ENCODE peak calls at places on chromosome 7, in five cellular contexts. S is CD8-positive, alpha-beta T cell; L is pulmonary artery endothelial cell; G is activated CD4-positive, alpha-beta T cell treated with anti-CD3 and anti-CD28 coated beads for 48 hours; P is NCI-H748 treated with DMSO at 0.1 percent for 48 hours. R is an unnamed sample.
A peak's percentile ranks its signal among the peaks of the same experiment; 100 is the strongest.

GRCh38 chr7:51428226-51428887 is 111.7 kb upstream of the COBL start:
- DNase-seq in P (peak; percentile 15), G (no peak), S (no peak), L (no peak), R (no peak)

GRCh38 chr7:100571829-100572116 is 1.9 kb downstream of the SAP25 start:
- DNase-seq in S (no peak), P (no peak), G (no peak), L (no peak), R (no peak)

GRCh38 chr7:158277219-158278141 is 310.1 kb downstream of the PTPRN2 start:
- DNase-seq in S (no peak), P (no peak), L (no peak), G (no peak), R (no peak)

GRCh38 chr7:50657912-50658311 is 92.7 kb upstream of the DDC start:
- DNase-seq in P (no peak), S (no peak), L (no peak), G (no peak), R (no peak)

GRCh38 chr7:76356823-76357222 is 2.0 kb downstream of the YWHAG start:
- DNase-seq in L (no peak), S (no peak), G (no peak), P (no peak), R (no peak)

GRCh38 chr7:118280319-118281012 is 56.0 kb downstream of the ANKRD7 start:
- DNase-seq in L (no peak), P (no peak), G (no peak), S (no peak), R (no peak)

GRCh38 chr7:116951366-116952292 is 1.7 kb upstream of the ST7 start:
- DNase-seq in P (no peak), L (no peak), G (no peak), S (no peak), R (no peak)

GRCh38 chr7:87608443-87608842 is 7.8 kb upstream of the ABCB1 start:
- DNase-seq in S (no peak), P (no peak), L (no peak), G (no peak), R (no peak)

GRCh38 chr7:99731638-99732374 is 3.2 kb downstream of the CYP3A7 start:
- DNase-seq in G (peak; percentile 22), L (no peak), P (no peak), S (no peak), R (no peak)

GRCh38 chr7:23067271-23067670 is 38.3 kb upstream of the KLHL7 start:
- DNase-seq in L (no peak), P (no peak), S (no peak), G (no peak), R (no peak)

GRCh38 chr7:66187894-66188293 is 17.2 kb upstream of the TPST1 start:
- DNase-seq in S (no peak), L (no peak), G (no peak), P (no peak), R (no peak)

GRCh38 chr7:140571537-140572122 is 69.0 kb downstream of the DENND2A start:
- DNase-seq in P (no peak), S (no peak), L (no peak), G (no peak), R (no peak)

GRCh38 chr7:776992-777520 is 50.0 kb upstream of the PRKAR1B start:
- DNase-seq in L (no peak), S (no peak), G (no peak), P (no peak), R (no peak)

GRCh38 chr7:55266243-55266642 is 98.9 kb upstream of the LANCL2 start:
- DNase-seq in S (no peak), G (no peak), P (no peak), L (no peak), R (no peak)

GRCh38 chr7:123594813-123595241 is 6.8 kb upstream of the ASB15 start:
- DNase-seq in S (no peak), G (no peak), L (no peak), P (peak; percentile 74), R (peak; percentile 64)

GRCh38 chr7:151440799-151441443 is 980 bp upstream of the CRYGN start:
- DNase-seq in P (no peak), G (no peak), S (no peak), L (no peak), R (no peak)

GRCh38 chr7:55587687-55588378 is 15.5 kb upstream of the VOPP1 start:
- DNase-seq in S (no peak), P (no peak), L (no peak), G (no peak), R (no peak)

GRCh38 chr7:5777932-5778331 is 3.5 kb downstream of the RNF216 start:
- DNase-seq in L (no peak), G (peak; percentile 10), S (no peak), P (no peak), R (no peak)

GRCh38 chr7:45670227-45670626 is 96.1 kb downstream of the ADCY1 start:
- DNase-seq in P (no peak), L (no peak), S (no peak), G (no peak), R (peak; percentile 13)

GRCh38 chr7:88396295-88396947 is 89.7 kb upstream of the STEAP4 start:
- DNase-seq in L (peak; percentile 43), S (no peak), G (no peak), P (no peak), R (no peak)

GRCh38 chr7:120165231-120165630 is 107.7 kb upstream of the KCND2 start:
- DNase-seq in G (no peak), P (no peak), S (no peak), L (no peak), R (no peak)

GRCh38 chr7:130956417-130957139 is 222.6 kb upstream of the KLF14 start:
- DNase-seq in L (no peak), S (no peak), G (no peak), P (no peak), R (no peak)

GRCh38 chr7:155198901-155199845 is 98.5 kb upstream of the INSIG1 start:
- DNase-seq in P (no peak), G (peak; percentile 68), L (no peak), S (no peak), R (no peak)

GRCh38 chr7:106061301-106061979 is 50.7 kb downstream of the SYPL1 start:
- DNase-seq in S (no peak), P (no peak), L (no peak), G (no peak), R (no peak)

GRCh38 chr7:127918130-127918529 is 113.1 kb downstream of the LRRC4 start:
- DNase-seq in G (peak; percentile 31), P (no peak), L (no peak), S (no peak), R (no peak)

GRCh38 chr7:54963155-54963554 is 55.7 kb upstream of the EGFR start:
- DNase-seq in S (no peak), P (no peak), L (no peak), G (no peak), R (no peak)

GRCh38 chr7:81499262-81500116 is 270.4 kb downstream of the HGF start:
- DNase-seq in S (no peak), L (peak; percentile 71), G (no peak), P (peak; percentile 67), R (no peak)

GRCh38 chr7:155489862-155490696 is 32.1 kb downstream of the EN2 start:
- DNase-seq in L (no peak), S (no peak), G (no peak), P (no peak), R (peak; percentile 73)

GRCh38 chr7:118288098-118288497 is 63.6 kb downstream of the ANKRD7 start:
- DNase-seq in G (no peak), S (no peak), L (no peak), P (no peak), R (no peak)

GRCh38 chr7:73828107-73828803 is 2.5 kb upstream of the CLDN4 start:
- DNase-seq in L (peak; percentile 36), P (peak; percentile 96), S (no peak), G (peak; percentile 28), R (no peak)

GRCh38 chr7:157000047-157000726 is 10.3 kb downstream of the MNX1 start:
- DNase-seq in L (no peak), G (no peak), S (no peak), P (no peak), R (peak; percentile 66)

GRCh38 chr7:99201027-99201426 is 6.9 kb downstream of the KPNA7 start:
- DNase-seq in S (no peak), L (no peak), G (no peak), P (no peak), R (no peak)

GRCh38 chr7:135834262-135834661 is 85.6 kb upstream of the FAM180A start:
- DNase-seq in G (no peak), S (no peak), P (no peak), L (no peak), R (no peak)

GRCh38 chr7:147636553-147636952 is 954.0 kb upstream of the C7orf33 start:
- DNase-seq in G (no peak), L (no peak), P (no peak), S (no peak), R (no peak)

GRCh38 chr7:152180587-152180986 is 155.1 kb downstream of the GALNT11 start:
- DNase-seq in S (no peak), P (no peak), L (no peak), G (no peak), R (no peak)

GRCh38 chr7:55887786-55888185 is 530 bp downstream of the ZNF713 start:
- DNase-seq in G (no peak), S (no peak), P (peak; percentile 6), L (no peak), R (no peak)

R was measured in H1.